ENCODE peak calls at places on chromosome 1, in four cellular contexts. D is tibial nerve, R is psoas muscle, E is lower lobe of right lung. V is an unnamed sample.

GRCh38 chr1:178928985-178929384 is 58.1 kb upstream of the ANGPTL1 start:
- DNase-seq in D (no peak), R (no peak), E (no peak), V (no peak)

GRCh38 chr1:197284325-197284724 is 16.3 kb downstream of the CRB1 start:
- DNase-seq in D (no peak), R (no peak), E (no peak), V (no peak)

GRCh38 chr1:172451002-172451443 is 7.2 kb upstream of the PIGC start:
- DNase-seq in D (no peak), R (no peak), E (no peak), V (peak; percentile 26)

GRCh38 chr1:64745986-64746940 is 1.4 kb downstream of the RAVER2 start:
- DNase-seq in D (no peak), R (no peak), E (no peak), V (peak; percentile 46)

GRCh38 chr1:158689110-158689509 is 2.6 kb upstream of the SPTA1 start:
- DNase-seq in D (no peak), R (no peak), E (no peak), V (no peak)

GRCh38 chr1:224774378-224774777 is 155.1 kb upstream of the DNAH14 start:
- DNase-seq in D (no peak), R (no peak), E (no peak), V (no peak)

GRCh38 chr1:209594440-209594839 is 10.9 kb downstream of the CAMK1G start:
- DNase-seq in D (no peak), R (no peak), E (no peak), V (no peak)

GRCh38 chr1:27992271-27992670 is 32.5 kb downstream of the XKR8 start:
- DNase-seq in D (no peak), R (no peak), E (peak; percentile 51), V (no peak)

GRCh38 chr1:205907794-205908193 is 35.5 kb downstream of the SLC26A9 start:
- DNase-seq in D (no peak), R (no peak), E (no peak), V (no peak)

GRCh38 chr1:84259376-84259775 is 42.1 kb upstream of the SAMD13 start:
- DNase-seq in D (no peak), R (no peak), E (no peak), V (no peak)

GRCh38 chr1:201535778-201536245 is 3.1 kb upstream of the NAV1 start:
- DNase-seq in D (no peak), R (peak; percentile 24), E (no peak), V (no peak)
- H3K4me1 ChIP-seq in D (no peaks in the 10 kb centered on the region), R (peaks cover 26% of the 10 kb centered on the region), E (peaks cover 64% of the 10 kb centered on the region), V (peaks cover 5% of the 10 kb centered on the region)

GRCh38 chr1:19435851-19436465 is 49.4 kb downstream of the CAPZB start:
- DNase-seq in D (no peak), R (no peak), E (no peak), V (no peak)

GRCh38 chr1:19438552-19439196 is 46.7 kb downstream of the CAPZB start:
- DNase-seq in D (no peak), R (no peak), E (no peak), V (no peak)

GRCh38 chr1:19436716-19437476 is 48.4 kb downstream of the CAPZB start:
- DNase-seq in D (peak; percentile 79), R (peak; percentile 71), E (peak; percentile 71), V (peak; percentile 89)

GRCh38 chr1:19439464-19440171 is 45.7 kb downstream of the CAPZB start:
- DNase-seq in D (no peak), R (no peak), E (no peak), V (no peak)

DNA sequence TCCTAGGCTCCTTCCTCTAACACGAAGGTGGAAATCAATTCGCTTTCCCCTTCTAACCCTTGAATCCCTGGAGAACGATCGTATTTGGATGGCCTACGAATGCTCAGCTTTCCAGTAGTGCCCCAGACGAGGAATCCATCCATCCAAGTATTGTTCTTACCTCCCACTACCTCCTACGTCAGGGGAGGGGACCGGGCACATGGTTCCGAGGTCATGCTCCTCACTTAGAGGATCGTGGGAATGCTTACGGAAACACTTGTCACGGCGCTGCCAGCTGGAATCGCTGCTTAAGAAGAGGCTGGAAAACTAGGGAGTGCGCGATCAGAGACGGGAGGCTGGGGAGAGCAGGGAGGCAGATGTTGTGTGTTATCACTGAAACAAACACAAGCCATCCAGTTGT is 47.4 kb downstream of the CAPZB start:
- DNase-seq in D (peak; percentile 69), R (peak; percentile 74), E (peak; percentile 62), V (no peak)
- H3K4me1 ChIP-seq in D (no peaks in the 10 kb centered on the region), R (peaks cover 88% of the 10 kb centered on the region), E (peaks cover 92% of the 10 kb centered on the region), V (peaks cover 12% of the 10 kb centered on the region)

GRCh38 chr1:110234691-110235090 is 24.6 kb downstream of the KCNC4 start:
- DNase-seq in D (no peak), R (no peak), E (no peak), V (no peak)

GRCh38 chr1:110239491-110240430 is 29.6 kb downstream of the KCNC4 start:
- DNase-seq in D (no peak), R (no peak), E (no peak), V (no peak)

GRCh38 chr1:110235181-110235838 is 25.2 kb downstream of the KCNC4 start:
- DNase-seq in D (no peak), R (no peak), E (no peak), V (no peak)

GRCh38 chr1:110235839-110236682 is 25.9 kb downstream of the KCNC4 start:
- DNase-seq in D (no peak), R (no peak), E (no peak), V (no peak)

DNA sequence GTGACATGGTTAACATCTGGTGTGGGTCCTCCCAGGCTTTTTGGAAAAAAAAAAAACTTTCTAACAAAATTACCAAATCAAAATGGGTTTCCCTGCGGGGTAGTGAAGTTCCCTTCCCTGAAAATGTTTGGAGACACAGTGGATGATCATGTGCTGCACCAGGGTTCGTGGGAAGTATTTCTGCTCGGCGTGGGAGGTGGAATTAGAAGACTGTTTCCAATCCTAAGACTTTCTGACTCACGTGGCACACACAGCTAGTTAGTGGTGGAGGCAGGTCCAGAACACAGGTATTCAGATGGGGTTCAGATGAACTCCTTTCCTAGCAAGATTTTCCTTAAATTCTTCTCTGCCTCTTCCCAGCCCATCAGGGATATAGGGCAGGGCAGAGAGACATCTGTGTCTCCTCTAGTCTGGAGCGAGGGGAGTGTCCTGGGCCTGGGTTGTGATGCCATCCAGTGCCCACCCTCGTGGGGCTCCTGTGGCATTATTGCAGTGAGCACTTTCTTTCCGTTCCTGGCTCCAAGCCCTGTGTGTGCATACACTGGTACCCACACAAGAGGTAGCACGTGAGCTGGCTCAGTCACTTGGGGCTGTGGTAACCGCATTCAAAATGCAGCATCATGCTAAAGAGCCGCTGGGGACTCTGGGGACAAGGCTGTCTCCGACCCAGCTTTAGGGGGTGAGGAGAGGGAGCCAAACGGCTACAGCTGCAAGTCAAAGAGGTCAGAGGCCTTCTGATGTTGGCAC is 27.5 kb downstream of the KCNC4 start:
- DNase-seq in D (no peak), R (no peak), E (no peak), V (no peak)
- H3K4me1 ChIP-seq in D (no peaks in the 10 kb centered on the region), R (no peaks in the 10 kb centered on the region), E (peaks cover 10% of the 10 kb centered on the region), V (no peaks in the 10 kb centered on the region)

GRCh38 chr1:203049576-203050180 is 23.4 kb downstream of the PPFIA4 start:
- DNase-seq in D (no peak), R (no peak), E (no peak), V (no peak)
- H3K4me1 ChIP-seq in D (no peaks in the 10 kb centered on the region), R (peaks cover 7% of the 10 kb centered on the region), E (no peaks in the 10 kb centered on the region), V (no peaks in the 10 kb centered on the region)

GRCh38 chr1:22636927-22637326 is 499 bp downstream of the C1QA start:
- DNase-seq in D (no peak), R (no peak), E (no peak), V (no peak)

GRCh38 chr1:22636369-22636768 is at the start of gene C1QA:
- DNase-seq in D (peak; percentile 28), R (peak; percentile 61), E (peak; percentile 88), V (peak; percentile 33)

GRCh38 chr1:22633697-22634463 is 2.5 kb upstream of the C1QA start:
- DNase-seq in D (no peak), R (no peak), E (no peak), V (no peak)

GRCh38 chr1:22637952-22638445 is 1.6 kb downstream of the C1QA start:
- DNase-seq in D (no peak), R (no peak), E (no peak), V (no peak)

GRCh38 chr1:22635436-22635835 is 992 bp upstream of the C1QA start:
- DNase-seq in D (no peak), R (no peak), E (no peak), V (no peak)
- H3K4me1 ChIP-seq in D (no peaks in the 10 kb centered on the region), R (no peaks in the 10 kb centered on the region), E (no peaks in the 10 kb centered on the region), V (no peaks in the 10 kb centered on the region)

DNA sequence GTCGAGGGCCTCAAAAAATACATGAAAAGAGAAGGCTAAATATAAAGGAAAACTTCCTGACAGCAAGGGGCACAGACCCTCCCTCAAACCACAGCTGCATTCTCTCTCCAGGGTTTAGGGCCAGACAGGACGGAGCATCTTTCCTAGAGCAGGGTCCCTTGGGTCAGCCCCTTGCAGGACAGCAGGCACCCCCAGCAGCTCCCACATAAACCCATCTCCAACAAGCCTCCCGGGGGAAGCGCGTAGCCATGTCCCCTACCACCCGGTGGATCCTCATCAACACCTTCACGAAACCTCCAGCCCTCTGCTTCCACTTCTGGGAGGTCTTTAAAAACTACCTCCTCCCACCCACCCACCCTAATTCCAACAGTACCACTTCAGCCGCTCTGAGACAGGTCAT is 59.5 kb downstream of the CD46 start:
- DNase-seq in D (no peak), R (no peak), E (no peak), V (no peak)
- H3K4me1 ChIP-seq in D (no peaks in the 10 kb centered on the region), R (peaks cover 99% of the 10 kb centered on the region), E (peaks cover 100% of the 10 kb centered on the region), V (peaks cover 24% of the 10 kb centered on the region)

GRCh38 chr1:13784971-13785370 is 85.0 kb downstream of the PRDM2 start:
- DNase-seq in D (no peak), R (no peak), E (no peak), V (no peak)

GRCh38 chr1:13782634-13782995 is 82.6 kb downstream of the PRDM2 start:
- DNase-seq in D (no peak), R (no peak), E (no peak), V (no peak)

GRCh38 chr1:13781907-13782633 is 82.1 kb downstream of the PRDM2 start:
- DNase-seq in D (no peak), R (no peak), E (no peak), V (no peak)

GRCh38 chr1:13781228-13781627 is 81.2 kb downstream of the PRDM2 start:
- DNase-seq in D (no peak), R (no peak), E (no peak), V (no peak)

GRCh38 chr1:13783551-13783950 is 83.6 kb downstream of the PRDM2 start:
- DNase-seq in D (no peak), R (no peak), E (no peak), V (no peak)
- H3K4me1 ChIP-seq in D (no peaks in the 10 kb centered on the region), R (peaks cover 18% of the 10 kb centered on the region), E (peaks cover 22% of the 10 kb centered on the region), V (no peaks in the 10 kb centered on the region)